ENCODE peak calls at places on chromosomes 12 and 14, in five cellular contexts. B is effector memory CD4-positive, alpha-beta T cell; E is CD8-positive, alpha-beta memory T cell; Q is CD4-positive, alpha-beta T cell; Z is ovary. H is an unnamed sample.

GRCh38 chr14:95488376-95489162 is 27.9 kb downstream of the SYNE3 start:
- DNase-seq in B (no peak), E (no peak), Q (no peak), Z (no peak), H (no peak)

GRCh38 chr12:130715996-130716917 is at the start of gene RIMBP2:
- DNase-seq in B (no peak), E (no peak), Q (no peak), Z (peak), H (no peak)

GRCh38 chr14:73829526-73830431 is 21.9 kb upstream of the PTGR2 start:
- DNase-seq in B (no peak), E (no peak), Q (no peak), Z (no peak), H (no peak)

GRCh38 chr14:68404652-68405183 is 388.1 kb downstream of the ZFP36L1 start:
- DNase-seq in B (no peak), E (no peak), Q (no peak), Z (no peak), H (no peak)

GRCh38 chr12:7411343-7411742 is 32.6 kb downstream of the CD163L1 start:
- DNase-seq in B (no peak), E (no peak), Q (no peak), Z (no peak), H (no peak)

GRCh38 chr12:107864235-107864634 is 89.7 kb downstream of the ASCL4 start:
- DNase-seq in B (no peak), E (no peak), Q (no peak), Z (no peak), H (no peak)

GRCh38 chr12:108850854-108851573 is 6.4 kb downstream of the SSH1 start:
- DNase-seq in B (no peak), E (no peak), Q (no peak), Z (no peak), H (peak)

GRCh38 chr14:76595266-76595665 is 166.0 kb upstream of the VASH1 start:
- DNase-seq in B (no peak), E (no peak), Q (no peak), Z (no peak), H (no peak)

GRCh38 chr12:112096667-112097066 is 11.9 kb downstream of the NAA25 start:
- DNase-seq in B (no peak), E (no peak), Q (no peak), Z (no peak), H (no peak)

GRCh38 chr12:103841690-103842584 is 903 bp upstream of the NT5DC3 start:
- DNase-seq in B (peak), E (peak), Q (peak), Z (peak), H (no peak)

GRCh38 chr12:71019282-71019831 is 98.8 kb upstream of the PTPRR start:
- DNase-seq in B (no peak), E (no peak), Q (no peak), Z (no peak), H (no peak)
- H3K27ac ChIP-seq in B (no peak), E (no peak), Q (no peak), Z (no peak), H (no peak)

GRCh38 chr14:50225974-50226297 is 5.4 kb downstream of the SOS2 start:
- DNase-seq in B (no peak), E (no peak), Q (no peak), Z (no peak), H (no peak)
- H3K27ac ChIP-seq in B (peak), E (no peak), Q (no peak), Z (no peak), H (no peak)

GRCh38 chr14:58563981-58564380 is 73.8 kb upstream of the DACT1 start:
- DNase-seq in B (no peak), E (no peak), Q (no peak), Z (no peak), H (no peak)
- H3K27ac ChIP-seq in B (no peak), E (no peak), Q (no peak), Z (no peak), H (no peak)

GRCh38 chr14:64502476-64503183 is 1.0 kb downstream of the ZBTB25 start:
- DNase-seq in B (no peak), E (peak), Q (peak), Z (no peak), H (no peak)

GRCh38 chr14:64504310-64504896 is at the start of gene ZBTB1:
- DNase-seq in B (peak), E (peak), Q (peak), Z (peak), H (peak)

GRCh38 chr14:64503434-64504309 is at the start of gene ZBTB25:
- DNase-seq in B (peak), E (peak), Q (peak), Z (peak), H (peak)

GRCh38 chr14:64501326-64502171 is 2.1 kb downstream of the ZBTB25 start:
- DNase-seq in B (no peak), E (no peak), Q (no peak), Z (peak), H (no peak)

GRCh38 chr14:64503184-64503433 is 529 bp downstream of the ZBTB25 start:
- DNase-seq in B (no peak), E (no peak), Q (no peak), Z (no peak), H (no peak)
- H3K27ac ChIP-seq in B (peak), E (peak), Q (peak), Z (peak), H (peak)

GRCh38 chr12:77569876-77570275 is 260.8 kb upstream of the NAV3 start:
- DNase-seq in B (no peak), E (no peak), Q (no peak), Z (no peak), H (no peak)
- H3K27ac ChIP-seq in B (no peak), E (no peak), Q (no peak), Z (no peak), H (no peak)

H was measured in substantia nigra.